ENCODE peak calls at places on chromosomes 12 and 14, in four cellular contexts. B, F, O and G are unnamed samples. For H3K4me1 and H3K27me3, the result is how much of the 10 kb centered on the place peaks cover.

GRCh38 chr14:102560436-102561261 is 31.8 kb upstream of the RCOR1 start:
- DNase-seq in B (no peak), F (no peak), O (no peak), G (no peak)

GRCh38 chr12:119676573-119676972 is 8.6 kb downstream of the PRKAB1 start:
- DNase-seq in B (no peak), F (no peak), O (no peak), G (no peak)

GRCh38 chr12:11171953-11172675 is 1.1 kb downstream of the SMIM10L1 start:
- DNase-seq in B (peak), F (no peak), O (no peak), G (no peak)

GRCh38 chr12:104957388-104958008 is 592 bp downstream of the SLC41A2 start:
- DNase-seq in B (no peak), F (peak), O (no peak), G (peak)

GRCh38 chr12:68565391-68565903 is 45.3 kb upstream of the RAP1B start:
- DNase-seq in B (no peak), F (no peak), O (no peak), G (no peak)

GRCh38 chr14:36443374-36443773 is 76.7 kb downstream of the NKX2-1 start:
- DNase-seq in B (peak), F (no peak), O (no peak), G (no peak)

GRCh38 chr12:130960787-130961186 is 7.1 kb downstream of the ADGRD1 start:
- DNase-seq in B (no peak), F (no peak), O (no peak), G (no peak)

GRCh38 chr12:27868165-27868564 is 88.1 kb upstream of the MANSC4 start:
- DNase-seq in B (no peak), F (no peak), O (no peak), G (no peak)

GRCh38 chr12:60266381-60266852 is 670.6 kb downstream of the SLC16A7 start:
- DNase-seq in B (no peak), F (no peak), O (no peak), G (no peak)

GRCh38 chr12:45674583-45674982 is 54.9 kb upstream of the ARID2 start:
- DNase-seq in B (no peak), F (peak), O (peak), G (peak)

GRCh38 chr12:5561057-5561456 is 129.1 kb downstream of the NTF3 start:
- DNase-seq in B (no peak), F (no peak), O (no peak), G (no peak)

GRCh38 chr14:87829543-87829942 is 163.4 kb downstream of the GALC start:
- DNase-seq in B (no peak), F (no peak), O (no peak), G (no peak)

GRCh38 chr12:68034567-68034966 is 45.3 kb downstream of the IFNG-AS1 start:
- DNase-seq in B (no peak), F (no peak), O (no peak), G (no peak)

GRCh38 chr12:66859751-66860440 is 181.0 kb upstream of the GRIP1 start:
- DNase-seq in B (no peak), F (no peak), O (no peak), G (no peak)
- H3K4me1 ChIP-seq in B (under half), F (under half), O (under half), G (under half)

DNA sequence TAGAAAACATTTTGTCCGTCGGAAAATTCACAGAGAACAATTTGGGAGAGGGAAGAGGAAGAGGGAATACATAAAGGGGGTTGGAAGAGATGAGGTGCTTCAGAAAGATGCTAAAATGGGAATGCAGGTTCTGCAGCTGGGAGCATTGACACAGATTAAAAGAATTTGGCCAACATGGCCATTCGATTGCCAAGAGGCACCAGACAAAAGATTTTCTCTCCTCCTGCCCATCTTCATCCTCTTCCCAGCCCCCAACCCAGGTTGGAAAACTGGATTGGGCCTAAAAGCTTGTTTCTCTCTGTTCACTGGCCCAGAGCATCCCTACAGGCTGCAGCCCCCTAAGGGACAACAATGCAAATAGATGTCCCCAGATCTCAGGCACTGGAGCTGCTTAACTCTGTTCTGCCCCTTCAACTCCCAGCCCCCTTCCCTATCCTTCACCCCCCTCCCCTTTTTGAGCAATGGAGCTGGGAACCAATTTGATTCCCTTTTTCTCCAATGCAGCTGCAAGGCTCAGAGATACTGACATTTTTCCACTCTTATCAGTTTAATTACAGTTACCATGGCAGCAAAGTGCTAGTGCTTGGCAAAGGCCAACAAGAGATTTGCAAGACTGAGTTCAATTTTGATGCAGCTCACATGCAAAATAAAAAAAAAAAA is 1.9 kb downstream of the LMO3 start:
- DNase-seq in B (peak), F (no peak), O (no peak), G (no peak)
- H3K27me3 ChIP-seq in B (under half), F (half or more), O (under half), G (under half)

DNA sequence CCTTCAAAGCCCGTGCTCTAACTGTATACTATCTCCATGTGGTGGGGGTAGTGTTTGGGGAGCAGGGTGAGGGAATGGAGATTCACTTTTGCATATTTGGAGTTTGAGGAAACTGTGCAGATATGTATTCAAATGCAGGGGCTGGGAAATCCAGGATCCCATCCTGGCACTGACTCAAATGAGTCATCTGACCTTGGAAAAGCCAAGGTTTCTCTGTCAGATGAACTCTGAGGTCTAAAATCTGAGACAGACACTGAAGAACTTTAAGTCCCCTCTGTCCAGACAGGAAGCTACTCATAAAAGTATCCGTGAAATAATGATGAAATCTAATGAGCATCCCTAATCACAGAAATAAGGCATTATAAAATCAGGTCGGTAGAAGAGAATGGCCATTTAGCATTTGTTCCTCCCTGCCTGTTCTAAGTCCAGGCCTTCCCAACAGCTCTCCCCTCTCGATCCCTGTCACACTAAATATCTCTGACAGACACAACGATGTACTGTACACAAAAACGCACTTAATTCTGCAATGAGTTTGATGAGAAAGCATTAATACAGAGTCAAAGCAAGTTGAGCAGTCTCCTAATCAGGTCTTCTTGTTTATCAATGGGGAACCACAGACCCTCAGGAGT is 14.4 kb downstream of the NIN start:
- DNase-seq in B (no peak), F (no peak), O (no peak), G (no peak)
- H3K27ac ChIP-seq in B (no peak), F (peak), O (no peak), G (no peak)

GRCh38 chr12:62265511-62265910 is 5.3 kb downstream of the USP15 start:
- DNase-seq in B (no peak), F (no peak), O (no peak), G (no peak)
- H3K4me1 ChIP-seq in B (under half), F (half or more), O (half or more), G (half or more)

GRCh38 chr14:97408937-97409860 is 612.0 kb downstream of the VRK1 start:
- DNase-seq in B (no peak), F (no peak), O (no peak), G (no peak)
- H3K27me3 ChIP-seq in B (under half), F (half or more), O (under half), G (under half)

GRCh38 chr12:3105690-3106479 is 28.7 kb downstream of the TSPAN9 start:
- DNase-seq in B (no peak), F (no peak), O (no peak), G (no peak)
- H3K27ac ChIP-seq in B (peak), F (peak), O (no peak), G (no peak)

GRCh38 chr12:24111591-24111990 is 162.1 kb upstream of the SOX5 start:
- DNase-seq in B (no peak), F (no peak), O (no peak), G (no peak)

GRCh38 chr12:24111101-24111500 is 161.6 kb upstream of the SOX5 start:
- DNase-seq in B (no peak), F (no peak), O (no peak), G (no peak)

GRCh38 chr12:24113701-24114100 is 164.2 kb upstream of the SOX5 start:
- DNase-seq in B (peak), F (no peak), O (no peak), G (no peak)

DNA sequence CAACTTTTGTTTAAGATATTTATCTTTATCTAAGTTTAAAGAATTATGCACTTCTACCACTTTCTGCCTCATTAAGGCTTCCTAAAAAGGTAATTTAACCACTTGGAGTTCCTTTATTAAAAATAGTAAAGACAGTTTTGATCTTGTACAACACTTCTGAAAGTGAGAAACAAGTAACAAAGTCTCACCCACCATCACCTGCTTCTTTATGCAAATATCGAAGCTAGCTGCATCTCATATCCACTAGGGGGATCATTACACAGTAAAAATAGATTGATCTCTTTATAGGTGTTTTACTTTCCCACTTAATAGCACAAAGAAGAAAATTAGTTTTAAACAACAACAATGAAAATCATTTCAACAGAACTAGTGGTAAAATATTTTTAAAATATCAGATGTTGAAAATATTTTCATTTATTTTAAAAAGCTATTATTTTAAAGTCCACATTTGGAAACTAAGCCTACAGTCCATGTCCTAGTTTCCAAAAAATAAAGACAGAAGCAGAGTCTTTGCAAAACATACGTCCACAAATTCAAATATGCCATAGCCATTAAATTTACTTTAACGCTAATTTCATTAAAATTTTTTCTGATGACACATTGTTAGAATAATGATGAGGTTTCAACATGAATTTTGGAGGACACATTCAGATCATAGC is 160.0 kb upstream of the SOX5 start:
- DNase-seq in B (peak), F (no peak), O (no peak), G (no peak)
- H3K4me1 ChIP-seq in B (under half), F (under half), O (under half), G (under half)

DNA sequence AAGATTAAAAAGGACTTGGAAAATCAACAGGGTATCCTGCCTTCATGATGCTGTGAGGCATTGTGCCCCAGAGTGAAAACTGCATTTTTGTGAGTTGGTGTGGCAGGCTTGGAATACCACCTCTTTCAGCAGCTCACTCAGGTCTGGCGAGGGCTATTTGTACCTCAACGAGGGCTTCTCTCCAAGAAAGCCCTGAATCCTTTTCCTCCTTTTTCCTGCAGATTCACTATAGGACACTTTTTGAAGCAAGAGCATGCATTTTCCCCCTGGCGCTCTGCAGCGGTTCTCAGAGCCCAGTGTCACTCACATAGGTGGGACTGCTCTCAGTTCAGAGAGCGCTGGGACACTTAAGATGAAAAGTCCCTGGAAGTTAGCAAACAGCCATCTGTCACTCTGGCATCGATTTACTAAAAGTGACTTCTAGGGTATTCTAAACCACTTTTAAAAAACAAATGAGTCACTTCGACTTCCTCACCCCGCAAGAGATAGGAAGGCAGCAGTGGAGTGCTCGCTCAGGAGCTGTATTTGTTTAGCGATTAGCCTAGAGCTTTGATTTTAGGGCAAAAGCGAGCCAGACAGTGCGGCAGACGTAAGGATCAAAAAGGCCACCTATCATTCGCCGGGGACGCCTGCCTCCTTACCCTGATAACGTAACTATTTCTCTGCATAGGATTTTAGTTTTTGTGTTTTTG is 782 bp upstream of the LGR5 start:
- DNase-seq in B (peak), F (no peak), O (no peak), G (no peak)
- H3K27me3 ChIP-seq in B (half or more), F (half or more), O (under half), G (under half)

GRCh38 chr14:90628825-90629224 is 187.4 kb downstream of the TTC7B start:
- DNase-seq in B (no peak), F (peak), O (no peak), G (no peak)
- H3K27ac ChIP-seq in B (no peak), F (peak), O (no peak), G (no peak)